ENCODE peak calls at places on chromosome 12, in six cellular contexts. U, Y, A, H, M and G are unnamed samples.

GRCh38 chr12:65168606-65169310 is 625 bp upstream of the LEMD3 start:
- DNase-seq in M (no peak), H (no peak), U (no peak), A (no peak), Y (no peak), G (no peak)

GRCh38 chr12:2970744-2971143 is 11.5 kb downstream of the TEAD4 start:
- DNase-seq in H (no peak), A (no peak), Y (no peak), M (no peak), U (no peak), G (no peak)

GRCh38 chr12:16325426-16325825 is 22.0 kb upstream of the MGST1 start:
- DNase-seq in M (no peak), A (no peak), Y (peak), H (no peak), U (no peak), G (no peak)

GRCh38 chr12:110107369-110108281 is 16.5 kb upstream of the IFT81 start:
- DNase-seq in H (no peak), U (peak), M (no peak), Y (peak), A (peak), G (peak)

GRCh38 chr12:99250091-99250490 is 397.5 kb upstream of the GARIN6 start:
- DNase-seq in M (no peak), A (no peak), H (no peak), Y (no peak), U (no peak), G (no peak)

GRCh38 chr12:109563291-109564284 is 9.7 kb downstream of the MMAB start:
- DNase-seq in H (no peak), A (no peak), M (no peak), Y (no peak), U (no peak), G (peak)

GRCh38 chr12:19223018-19223417 is 93.5 kb downstream of the PLEKHA5 start:
- DNase-seq in A (no peak), Y (no peak), H (peak), M (no peak), U (no peak), G (no peak)

GRCh38 chr12:8629486-8630033 is 16.9 kb upstream of the AICDA start:
- DNase-seq in H (peak), A (no peak), U (no peak), M (no peak), Y (no peak), G (no peak)

GRCh38 chr12:47102845-47103666 is 23.3 kb upstream of the AMIGO2 start:
- DNase-seq in H (no peak), U (peak), A (no peak), M (no peak), Y (no peak), G (no peak)

GRCh38 chr12:104578453-104578852 is 121.7 kb downstream of the CHST11 start:
- DNase-seq in M (no peak), H (peak), U (no peak), A (peak), Y (no peak), G (no peak)

GRCh38 chr12:62931481-62931880 is 3.5 kb downstream of the PPM1H start:
- DNase-seq in Y (no peak), A (no peak), M (no peak), H (no peak), U (no peak), G (no peak)

GRCh38 chr12:65510584-65511050 is 232.1 kb downstream of the MSRB3 start:
- DNase-seq in M (no peak), H (no peak), U (peak), A (no peak), Y (peak), G (peak)

GRCh38 chr12:111685811-111686573 is at the start of the genes ACAD10 and BRAP:
- DNase-seq in Y (peak), U (peak), M (peak), H (peak), A (peak), G (peak)
- TF ChIP-seq POLR2A in Y (peak), U (peak), M (peak), H (peak), A (peak), G (peak)

GRCh38 chr12:92136883-92137582 is 8.6 kb downstream of the BTG1 start:
- DNase-seq in U (no peak), Y (no peak), M (no peak), A (no peak), H (peak), G (no peak)
- H3K4me3 ChIP-seq in U (peak), Y (peak), M (no peak), A (no peak), H (peak), G (peak)

DNA sequence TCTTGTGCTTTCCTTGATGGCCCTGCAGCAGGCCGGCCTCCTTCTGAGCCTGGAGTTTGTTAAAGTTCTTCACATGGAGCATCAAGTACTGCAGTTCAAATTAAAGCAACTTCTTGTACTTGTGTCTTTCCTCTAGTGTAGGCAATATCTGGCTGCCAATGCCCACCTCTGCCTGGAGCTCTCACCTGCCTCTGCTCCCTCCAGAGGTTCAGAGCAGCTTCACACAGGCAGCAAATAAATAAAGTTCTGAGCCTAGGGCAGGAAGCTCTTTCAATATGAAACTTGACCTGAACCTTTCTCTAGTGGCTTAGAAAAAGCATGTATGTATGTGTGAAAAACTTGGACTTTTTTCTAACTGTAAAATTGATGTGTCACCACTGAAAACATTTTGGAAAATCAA is 65.9 kb downstream of the ITPR2 start:
- DNase-seq in M (no peak), U (no peak), Y (no peak), A (no peak), H (no peak), G (no peak)
- TF ChIP-seq CTCF in M (no peak), U (no peak), Y (no peak), A (no peak), H (no peak), G (no peak)

GRCh38 chr12:132491349-132491663 is 1.4 kb downstream of the FBRSL1 start:
- DNase-seq in H (no peak), Y (no peak), M (no peak), A (no peak), U (no peak), G (no peak)

GRCh38 chr12:132489078-132489601 is 811 bp upstream of the FBRSL1 start:
- DNase-seq in M (peak), A (no peak), Y (peak), H (peak), U (no peak), G (no peak)

GRCh38 chr12:132490481-132491348 is 764 bp downstream of the FBRSL1 start:
- DNase-seq in A (peak), H (peak), U (no peak), Y (no peak), M (peak), G (peak)

GRCh38 chr12:132488127-132489077 is 1.5 kb upstream of the FBRSL1 start:
- DNase-seq in U (peak), Y (peak), A (peak), H (peak), M (no peak), G (peak)

GRCh38 chr12:132489602-132490239 is at the start of gene FBRSL1:
- DNase-seq in M (peak), U (peak), A (peak), H (peak), Y (peak), G (peak)
- TF ChIP-seq POLR2A in M (no peak), U (peak), A (peak), H (peak), Y (peak), G (no peak)

GRCh38 chr12:13255792-13256704 is 59.5 kb downstream of the EMP1 start:
- DNase-seq in A (peak), Y (peak), H (peak), U (peak), M (peak), G (peak)
- H3K4me3 ChIP-seq in A (no peak), Y (no peak), H (no peak), U (peak), M (no peak), G (peak)

DNA sequence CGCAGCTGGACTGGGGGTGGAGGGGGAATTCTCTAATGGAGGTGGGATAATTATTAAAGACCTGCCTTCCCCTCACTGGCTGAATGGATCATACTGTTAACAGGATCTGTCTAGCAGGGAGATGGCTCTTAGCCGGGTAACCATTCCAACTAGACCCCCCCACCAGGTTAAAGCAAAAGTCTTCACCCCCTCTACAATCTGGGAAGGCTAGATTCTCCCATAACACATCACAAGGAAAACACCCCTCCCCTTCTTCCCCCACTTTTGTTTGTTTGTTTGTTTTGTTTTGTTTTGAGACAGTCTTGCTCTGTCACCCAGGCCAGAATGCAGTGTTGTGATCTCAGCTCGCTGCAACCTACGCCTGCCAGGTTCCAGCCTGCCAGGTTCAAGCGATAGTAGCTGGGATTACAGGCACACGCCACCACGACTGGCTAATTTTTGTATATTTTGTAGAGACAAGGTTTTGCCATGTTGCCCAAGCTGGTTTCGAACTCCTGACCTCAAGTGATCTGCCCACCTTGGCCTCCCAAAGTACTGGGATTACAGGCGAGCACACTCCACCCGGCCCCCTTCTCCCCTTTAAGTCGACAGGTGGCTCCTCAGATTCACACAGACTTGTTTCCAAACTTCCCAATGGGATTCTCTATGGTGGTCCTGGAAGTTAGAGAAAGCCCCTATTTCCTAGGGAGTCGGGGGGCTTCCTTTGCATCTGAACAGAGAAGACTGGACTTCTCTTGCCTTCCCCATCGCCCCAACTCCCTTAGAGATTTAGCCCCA is 3.5 kb upstream of the BAZ2A start:
- DNase-seq in U (no peak), Y (no peak), M (no peak), A (no peak), H (no peak), G (no peak)
- TF ChIP-seq CTCF in U (no peak), Y (no peak), M (no peak), A (no peak), H (no peak), G (no peak)

GRCh38 chr12:56932867-56933266 is 1.3 kb downstream of the SDR9C7 start:
- DNase-seq in A (no peak), Y (no peak), U (no peak), M (no peak), H (peak), G (peak)

GRCh38 chr12:56935157-56935556 is 949 bp upstream of the SDR9C7 start:
- DNase-seq in H (no peak), M (no peak), Y (no peak), U (no peak), A (no peak), G (no peak)

GRCh38 chr12:56932146-56932545 is 2.1 kb downstream of the SDR9C7 start:
- DNase-seq in Y (no peak), U (no peak), H (no peak), M (no peak), A (no peak), G (no peak)

GRCh38 chr12:56933826-56934625 is at the start of gene SDR9C7:
- DNase-seq in H (no peak), M (no peak), A (no peak), U (no peak), Y (no peak), G (no peak)

GRCh38 chr12:56935752-56936151 is 1.5 kb upstream of the SDR9C7 start:
- DNase-seq in Y (no peak), U (no peak), H (no peak), M (no peak), A (no peak), G (no peak)
- TF ChIP-seq POLR2A in Y (no peak), U (no peak), H (no peak), M (no peak), A (no peak), G (no peak)

DNA sequence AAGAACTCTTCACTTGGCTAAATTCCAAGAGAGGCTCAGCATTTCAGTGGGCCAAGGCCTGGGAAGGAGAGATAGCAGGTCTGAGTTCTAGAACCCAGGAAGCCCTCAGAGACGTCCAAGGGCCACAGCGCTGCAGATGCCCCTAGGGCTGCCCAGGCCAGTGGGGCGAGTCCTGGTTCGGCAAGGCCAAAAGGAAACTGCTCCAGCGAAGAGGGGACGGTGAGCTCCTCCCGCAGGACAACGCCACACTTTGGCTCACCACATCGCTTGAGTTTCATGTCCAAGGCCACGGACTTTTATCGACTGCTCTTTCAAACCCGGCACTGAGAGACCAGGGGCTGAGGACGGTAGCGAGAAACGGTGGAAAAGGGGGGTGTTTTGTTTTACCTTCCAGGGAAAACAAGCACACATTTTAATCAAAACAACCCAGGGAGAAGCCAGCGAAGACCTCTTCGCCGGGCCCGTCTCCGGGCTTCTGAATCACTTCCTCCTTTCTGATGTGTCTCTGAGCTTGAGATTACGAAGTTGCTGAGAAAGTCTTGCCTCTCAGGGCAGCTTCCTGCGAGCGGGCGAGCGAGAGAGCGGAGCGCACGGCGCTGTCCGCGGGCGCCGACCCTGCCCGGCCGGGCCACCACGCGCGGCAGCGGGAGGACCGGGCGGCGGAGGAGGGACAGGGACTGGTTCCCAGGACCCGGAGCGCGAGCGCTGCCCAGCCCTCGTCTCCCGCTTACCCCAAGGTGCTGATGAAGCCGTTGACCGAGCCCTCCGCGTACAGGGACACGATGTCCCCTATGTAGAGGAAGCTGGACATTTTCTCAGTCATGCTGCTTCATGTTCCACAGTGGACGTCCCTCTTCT is 806 bp downstream of the ITPR2 start:
- DNase-seq in H (peak), Y (peak), M (peak), U (peak), A (peak), G (peak)
- H3K4me3 ChIP-seq in H (peak), Y (peak), M (peak), U (peak), A (peak), G (peak)

GRCh38 chr12:49283541-49284429 is 11.2 kb upstream of the PRPH start:
- DNase-seq in A (no peak), H (no peak), U (no peak), M (peak), Y (peak), G (no peak)
- TF ChIP-seq CTCF in A (no peak), H (no peak), U (no peak), M (peak), Y (no peak), G (no peak)